ENCODE peak calls at places on chromosomes 5 and 9, in four cellular contexts. D is fibroblast of mammary gland, R is DND-41, P is lower leg skin. W is an unnamed sample.

GRCh38 chr9:13934411-13934810 is 379.5 kb downstream of the NFIB start:
- DNase-seq in R (no peak), P (no peak), D (no peak), W (no peak)

GRCh38 chr9:3189113-3189861 is 336.5 kb downstream of the RFX3 start:
- DNase-seq in P (no peak), D (no peak), R (no peak), W (no peak)

GRCh38 chr5:178241259-178241658 is 8.7 kb upstream of the PHYKPL start:
- DNase-seq in P (no peak), R (peak; percentile 60), D (no peak), W (no peak)

GRCh38 chr9:120659617-120660169 is 54.6 kb downstream of the MEGF9 start:
- DNase-seq in R (no peak), D (no peak), P (no peak), W (no peak)

GRCh38 chr5:91151947-91152346 is 231.2 kb downstream of the ARRDC3 start:
- DNase-seq in P (no peak), R (no peak), D (peak; percentile 87), W (no peak)

GRCh38 chr5:10762178-10762775 is 1.2 kb upstream of the DAP start:
- DNase-seq in P (no peak), D (no peak), R (no peak), W (no peak)

GRCh38 chr5:122775713-122776084 is 819 bp downstream of the SNX2 start:
- DNase-seq in D (peak; percentile 16), R (no peak), P (no peak), W (no peak)

GRCh38 chr5:55896663-55897062 is 45.5 kb downstream of the IL31RA start:
- DNase-seq in D (peak; percentile 44), R (no peak), P (no peak), W (no peak)

GRCh38 chr5:141135030-141135717 is at the start of gene PCDHB5:
- DNase-seq in D (peak; percentile 9), R (no peak), P (no peak), W (no peak)

GRCh38 chr5:177129206-177129605 is 4.4 kb upstream of the NSD1 start:
- DNase-seq in D (no peak), P (no peak), R (no peak), W (peak; percentile 22)

GRCh38 chr5:7756453-7756852 is 94.5 kb downstream of the CFAP90 start:
- DNase-seq in P (no peak), R (no peak), D (no peak), W (no peak)

GRCh38 chr9:121278535-121279169 is 10.7 kb downstream of the GSN start:
- DNase-seq in R (peak; percentile 24), P (peak; percentile 94), D (peak; percentile 99), W (no peak)

GRCh38 chr5:38601133-38601842 is 44.8 kb upstream of the LIFR start:
- DNase-seq in P (no peak), D (no peak), R (no peak), W (no peak)

GRCh38 chr5:68231414-68232076 is 16.0 kb downstream of the PIK3R1 start:
- DNase-seq in D (no peak), R (no peak), P (no peak), W (no peak)

GRCh38 chr5:175873090-175873454 is 1.7 kb downstream of the CPLX2 start:
- DNase-seq in P (no peak), R (no peak), D (no peak), W (no peak)

GRCh38 chr5:116766470-116766947 is 191.9 kb upstream of the SEMA6A start:
- DNase-seq in P (no peak), R (no peak), D (peak; percentile 86), W (no peak)

GRCh38 chr9:95023217-95024003 is 294.1 kb downstream of the FANCC start:
- DNase-seq in P (no peak), D (peak; percentile 93), R (no peak), W (no peak)

GRCh38 chr5:10786835-10787234 is 25.8 kb upstream of the DAP start:
- DNase-seq in R (peak; percentile 5), P (no peak), D (no peak), W (no peak)

GRCh38 chr9:108580021-108580439 is 275.8 kb downstream of the ACTL7B start:
- DNase-seq in P (no peak), D (peak; percentile 57), R (no peak), W (no peak)

GRCh38 chr5:37568893-37569292 is 189.8 kb downstream of the WDR70 start:
- DNase-seq in R (no peak), P (no peak), D (no peak), W (no peak)

GRCh38 chr5:141909212-141909611 is 14.5 kb upstream of the DELE1 start:
- DNase-seq in P (peak; percentile 18), R (no peak), D (no peak), W (no peak)

W was measured in mesenteric fat pad.